ENCODE peak calls at places on chromosome 5, in nine cellular contexts. B is GM12865; D is hippocampal formation; Q is activated CD4-positive, alpha-beta T cell treated with anti-CD3 and anti-CD28 coated beads, Interleukin-2, amount 10 ng/mL, durations not matched to agents 7 days and 5 days; L is activated CD8-positive, alpha-beta T cell treated with anti-CD3 and anti-CD28 coated beads for 36 hours; I is ELR; J is amygdala; P is stimulated activated CD8-positive, alpha-beta memory T cell treated with anti-CD3 and anti-CD28 coated beads, Interleukin-12 subunit alpha, Interleukin-12 subunit beta, amount 100 ng/mL, for 4 hours; A is GM19239. N is an unnamed sample.

GRCh38 chr5:129857124-129857523 is 47.1 kb upstream of the CHSY3 start:
- DNase-seq in P (no peak), J (no peak), L (no peak), B (no peak), I (no peak), A (no peak), D (no peak), Q (no peak), N (no peak)

GRCh38 chr5:1498623-1499416 is 24.9 kb downstream of the LPCAT1 start:
- DNase-seq in L (no peak), J (no peak), I (no peak), B (peak; percentile 95), Q (no peak), D (no peak), A (no peak), P (no peak), N (no peak)

GRCh38 chr5:120447706-120448239 is 16.3 kb upstream of the PRR16 start:
- DNase-seq in J (no peak), P (no peak), L (no peak), D (no peak), Q (no peak), A (no peak), I (peak; percentile 79), B (no peak), N (no peak)

GRCh38 chr5:96721351-96721970 is 59.3 kb downstream of the CAST start:
- DNase-seq in A (no peak), P (no peak), J (peak; percentile 7), L (no peak), I (no peak), Q (no peak), B (no peak), D (no peak), N (no peak)

GRCh38 chr5:179224741-179225140 is 120.5 kb downstream of the ADAMTS2 start:
- DNase-seq in A (no peak), D (no peak), L (no peak), I (no peak), B (no peak), Q (no peak), P (no peak), J (no peak), N (no peak)

GRCh38 chr5:56961746-56962145 is 9.8 kb upstream of the MIER3 start:
- DNase-seq in P (no peak), L (no peak), Q (no peak), A (no peak), J (no peak), I (no peak), D (no peak), B (no peak), N (peak; percentile 42)

GRCh38 chr5:138636401-138636944 is 61.3 kb upstream of the HSPA9 start:
- DNase-seq in Q (no peak), B (no peak), A (no peak), I (no peak), P (no peak), L (no peak), D (no peak), J (no peak), N (no peak)

GRCh38 chr5:141476132-141476909 is 555 bp downstream of the PCDHGC3 start:
- DNase-seq in L (peak; percentile 18), J (no peak), D (peak; percentile 12), B (peak; percentile 51), P (no peak), I (peak; percentile 81), Q (no peak), A (no peak), N (no peak)

GRCh38 chr5:75342836-75343235 is 5.8 kb downstream of the HMGCR start:
- DNase-seq in J (no peak), L (no peak), I (peak; percentile 46), A (no peak), P (no peak), B (no peak), Q (no peak), D (no peak), N (no peak)

GRCh38 chr5:8363133-8363532 is 494.2 kb downstream of the MTRR start:
- DNase-seq in B (no peak), A (no peak), D (no peak), J (no peak), L (no peak), I (peak; percentile 40), P (no peak), Q (no peak), N (no peak)

GRCh38 chr5:143024227-143024920 is 254.2 kb downstream of the ARHGAP26 start:
- DNase-seq in A (no peak), B (peak; percentile 51), I (no peak), J (no peak), P (no peak), D (no peak), Q (no peak), L (no peak), N (peak; percentile 82)

GRCh38 chr5:10118150-10118549 is 131.5 kb downstream of the ATPSCKMT start:
- DNase-seq in I (no peak), P (no peak), A (no peak), B (no peak), L (no peak), D (no peak), J (no peak), Q (no peak), N (no peak)

GRCh38 chr5:150410524-150411244 is 2.0 kb downstream of the CD74 start:
- DNase-seq in I (peak; percentile 82), P (no peak), L (peak; percentile 64), A (no peak), J (peak; percentile 64), Q (peak; percentile 69), D (peak; percentile 87), B (peak; percentile 81), N (no peak)

GRCh38 chr5:1551913-1552312 is 28.2 kb upstream of the LPCAT1 start:
- DNase-seq in A (no peak), B (no peak), I (no peak), J (no peak), P (no peak), Q (no peak), L (no peak), D (no peak), N (no peak)

GRCh38 chr5:148186248-148187003 is 16.4 kb upstream of the SPINK6 start:
- DNase-seq in L (peak; percentile 2), P (no peak), B (peak; percentile 14), Q (no peak), J (no peak), I (peak; percentile 59), D (no peak), A (no peak), N (no peak)

GRCh38 chr5:9582406-9582805 is 36.5 kb upstream of the SEMA5A start:
- DNase-seq in L (no peak), Q (no peak), D (no peak), P (no peak), A (no peak), I (peak; percentile 18), B (no peak), J (no peak), N (no peak)

GRCh38 chr5:109740329-109740728 is 50.6 kb downstream of the MAN2A1 start:
- DNase-seq in L (peak; percentile 3), P (no peak), D (no peak), I (peak; percentile 42), Q (no peak), J (peak; percentile 1), B (peak; percentile 75), A (peak; percentile 4), N (no peak)

GRCh38 chr5:143014017-143014651 is 244.0 kb downstream of the ARHGAP26 start:
- DNase-seq in J (no peak), Q (no peak), D (no peak), A (no peak), I (peak; percentile 47), L (peak; percentile 57), B (peak; percentile 62), P (no peak), N (no peak)

GRCh38 chr5:42148813-42149212 is 223.7 kb downstream of the FBXO4 start:
- DNase-seq in I (no peak), D (no peak), A (no peak), L (no peak), B (no peak), P (no peak), J (no peak), Q (no peak), N (no peak)

GRCh38 chr5:177437623-177438022 is 9.0 kb upstream of the PRR7 start:
- DNase-seq in I (no peak), Q (no peak), A (no peak), P (no peak), D (no peak), L (no peak), J (no peak), B (no peak), N (no peak)

GRCh38 chr5:153883829-153884228 is 154.9 kb downstream of the FAM114A2 start:
- DNase-seq in I (peak; percentile 57), D (no peak), L (no peak), A (no peak), J (no peak), B (no peak), P (no peak), Q (no peak), N (no peak)

N was measured in NCI-H2171.